ENCODE peak calls at places on chromosomes 13 and 19, in ten cellular contexts. T is heart left ventricle, N is gastrocnemius medialis, Y is GM23248, U is neural progenitor cell, M is heart right ventricle, V is neuronal stem cell, X is ovary, H is transverse colon, D is lower lobe of right lung. F is an unnamed sample. For H3K9me3, the result is how much of the 10 kb centered on the place peaks cover.

GRCh38 chr13:106133025-106133424 is 402.4 kb downstream of the EFNB2 start:
- DNase-seq in V (no peak), M (no peak), Y (peak), N (no peak), T (no peak), U (no peak), H (no peak), D (no peak), X (no peak), F (no peak)

GRCh38 chr13:98350746-98351330 is 173.8 kb upstream of the RNF113B start:
- DNase-seq in X (no peak), U (no peak), H (no peak), M (no peak), N (no peak), Y (no peak), D (no peak), T (no peak), V (no peak), F (no peak)

GRCh38 chr19:54670576-54671347 is 8.0 kb downstream of the LILRB4 start:
- DNase-seq in H (no peak), V (no peak), N (no peak), M (no peak), X (no peak), U (no peak), Y (no peak), T (no peak), D (no peak), F (no peak)

GRCh38 chr13:75263741-75264407 is 218.1 kb downstream of the TBC1D4 start:
- DNase-seq in N (no peak), M (no peak), X (no peak), T (no peak), D (no peak), H (no peak), V (no peak), Y (peak), U (no peak), F (no peak)

GRCh38 chr19:47274891-47275865 is 493 bp downstream of the INAFM1 start:
- DNase-seq in M (peak), T (peak), D (peak), Y (peak), N (no peak), X (peak), V (no peak), H (peak), U (peak), F (no peak)

GRCh38 chr19:49801966-49802661 is 11.0 kb downstream of the FUZ start:
- DNase-seq in M (peak), U (peak), H (peak), Y (peak), X (peak), V (peak), T (peak), D (no peak), N (peak), F (no peak)

GRCh38 chr13:63044617-63045016 is 1629.0 kb upstream of the PCDH20 start:
- DNase-seq in Y (no peak), V (no peak), N (no peak), M (no peak), T (no peak), H (no peak), D (no peak), X (no peak), U (peak), F (no peak)

GRCh38 chr13:34361528-34361927 is 543.6 kb downstream of the RFC3 start:
- DNase-seq in U (no peak), T (no peak), X (no peak), V (no peak), D (no peak), Y (peak), N (no peak), M (no peak), H (no peak), F (no peak)

GRCh38 chr19:11387154-11388034 is 3.3 kb upstream of the EPOR start:
- DNase-seq in D (no peak), T (no peak), N (no peak), H (no peak), U (no peak), X (no peak), M (no peak), V (no peak), Y (no peak), F (no peak)

GRCh38 chr19:7267792-7268736 is 26.1 kb downstream of the INSR start:
- DNase-seq in Y (no peak), X (no peak), D (peak), T (no peak), N (no peak), M (no peak), V (no peak), H (peak), U (no peak), F (no peak)

GRCh38 chr19:13225973-13226865 is 76.0 kb downstream of the IER2 start:
- DNase-seq in V (no peak), D (no peak), M (no peak), N (no peak), Y (no peak), T (no peak), U (no peak), H (no peak), X (no peak), F (no peak)

GRCh38 chr13:29746167-29746677 is 104.2 kb downstream of the UBL3 start:
- DNase-seq in N (no peak), H (no peak), T (no peak), Y (peak), M (no peak), X (no peak), U (no peak), V (no peak), D (no peak), F (no peak)

GRCh38 chr19:2722541-2723344 is 1.6 kb upstream of the DIRAS1 start:
- DNase-seq in D (peak), T (peak), H (peak), N (peak), V (no peak), U (no peak), M (peak), Y (peak), X (peak), F (no peak)

GRCh38 chr19:43906774-43907173 is 28.3 kb downstream of the ZNF45 start:
- DNase-seq in D (no peak), M (no peak), V (no peak), U (no peak), N (no peak), X (no peak), T (no peak), H (no peak), Y (no peak), F (no peak)
- H3K9me3 ChIP-seq in D (half or more), M (under half), V (under half), U (under half), N (under half), X (under half), T (half or more), H (half or more), Y (under half), F (under half)

DNA sequence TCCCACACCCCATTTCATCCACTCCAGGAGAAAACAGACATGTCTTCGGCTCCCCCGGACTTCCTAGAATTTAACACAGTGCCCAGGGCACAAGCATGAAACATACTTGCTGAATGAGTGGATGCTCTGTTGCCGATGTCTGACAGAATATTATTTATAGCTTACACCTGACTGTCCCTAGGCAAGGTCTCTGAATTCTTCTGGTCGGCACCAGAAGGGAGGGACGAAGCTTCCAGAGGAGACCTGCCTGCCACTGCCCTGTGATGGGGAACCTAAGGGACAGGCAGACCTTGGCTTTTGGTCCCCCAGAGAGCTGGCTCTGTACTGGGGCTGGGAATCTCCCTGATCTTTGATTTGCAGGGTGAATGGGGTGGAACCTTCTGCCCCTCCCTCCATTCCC is 44.0 kb upstream of the PEG3 start:
- DNase-seq in N (no peak), D (no peak), Y (no peak), X (no peak), U (no peak), V (no peak), H (no peak), M (no peak), T (no peak), F (no peak)
- H3K9me3 ChIP-seq in N (under half), D (under half), Y (under half), X (under half), U (under half), V (under half), H (under half), M (under half), T (under half), F (under half)

DNA sequence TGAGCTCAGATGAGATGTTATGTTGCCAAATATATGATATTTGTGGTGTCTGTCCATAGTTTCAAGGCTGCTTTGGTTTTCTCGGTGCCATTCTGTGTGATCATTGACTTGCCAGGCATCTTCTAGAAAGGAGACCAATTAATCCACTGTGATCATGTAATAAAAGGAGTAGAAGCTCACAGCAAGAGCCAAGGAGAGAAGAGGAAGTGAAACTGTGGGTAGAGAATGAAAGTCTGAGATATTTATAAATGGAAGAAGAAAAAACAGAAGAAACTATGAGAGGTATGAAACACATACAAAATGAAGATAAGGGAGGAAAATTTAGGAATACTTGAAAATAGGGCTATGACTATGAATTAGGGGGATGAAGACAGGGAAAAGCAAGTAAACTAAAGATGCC is 11.1 kb upstream of the ZNF613 start:
- DNase-seq in D (no peak), M (no peak), H (no peak), N (no peak), Y (no peak), T (no peak), V (no peak), U (no peak), X (no peak), F (no peak)
- H3K9me3 ChIP-seq in D (half or more), M (under half), H (half or more), N (under half), Y (under half), T (half or more), V (under half), U (under half), X (under half), F (under half)

GRCh38 chr19:58416631-58417030 is 8.2 kb downstream of the ZNF584 start:
- DNase-seq in V (no peak), M (no peak), Y (no peak), D (no peak), X (no peak), H (no peak), U (no peak), T (no peak), N (no peak), F (no peak)
- H3K9me3 ChIP-seq in V (under half), M (under half), Y (under half), D (under half), X (under half), H (under half), U (under half), T (under half), N (under half), F (under half)

DNA sequence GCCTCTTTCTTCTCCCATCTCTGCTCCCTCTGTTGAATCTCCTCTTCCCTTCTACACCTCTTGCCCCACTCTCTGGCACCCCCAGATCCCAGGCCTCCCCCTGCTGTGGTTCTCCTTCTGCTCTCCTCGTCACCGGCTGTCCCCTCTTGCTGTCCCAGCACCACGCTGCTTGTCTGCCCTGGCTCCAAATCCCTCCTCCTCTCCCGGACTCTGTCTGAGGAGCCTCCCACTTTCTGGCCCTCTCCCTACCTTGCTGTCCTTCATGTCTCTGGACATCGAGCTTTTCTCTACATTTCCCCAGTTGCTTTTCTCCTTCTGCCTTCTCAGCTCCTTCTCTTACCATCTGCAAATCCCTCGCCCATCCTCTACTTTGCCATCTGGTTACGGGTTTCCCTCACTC is 1.3 kb downstream of the ZNF347 start:
- DNase-seq in V (peak), N (no peak), T (peak), U (peak), X (peak), Y (peak), M (no peak), D (no peak), H (no peak), F (no peak)
- H3K9me3 ChIP-seq in V (under half), N (under half), T (under half), U (under half), X (under half), Y (under half), M (under half), D (under half), H (under half), F (under half)

F was measured in T-helper 17 cell.